ENCODE peak calls at places on chromosomes 3 and 15, in four cellular contexts. A, I, O and M are unnamed samples.

GRCh38 chr15:59828871-59829270 is 139.8 kb upstream of the BNIP2 start:
- DNase-seq in A (no peak), I (no peak), O (no peak), M (no peak)

GRCh38 chr3:16932877-16933276 is 48.1 kb downstream of the PLCL2 start:
- DNase-seq in A (peak; percentile 69), I (no peak), O (no peak), M (no peak)

GRCh38 chr3:129016366-129016724 is 15.2 kb downstream of the EFCC1 start:
- DNase-seq in A (peak; percentile 59), I (peak; percentile 45), O (no peak), M (peak; percentile 44)

GRCh38 chr15:84790676-84791075 is 26.5 kb upstream of the ALPK3 start:
- DNase-seq in A (no peak), I (no peak), O (no peak), M (no peak)

GRCh38 chr3:153190923-153191322 is 28.9 kb downstream of the RAP2B start:
- DNase-seq in A (no peak), I (no peak), O (no peak), M (no peak)

GRCh38 chr3:118181274-118181673 is 853.4 kb downstream of the IGSF11 start:
- DNase-seq in A (peak; percentile 72), I (no peak), O (no peak), M (no peak)

GRCh38 chr3:188296761-188297689 is 143.1 kb downstream of the LPP start:
- DNase-seq in A (no peak), I (peak; percentile 83), O (no peak), M (peak; percentile 58)

GRCh38 chr15:64749167-64749566 is 26.2 kb downstream of the RBPMS2 start:
- DNase-seq in A (no peak), I (no peak), O (no peak), M (peak; percentile 32)

GRCh38 chr3:50154476-50154839 is 666 bp upstream of the SEMA3F start:
- DNase-seq in A (no peak), I (peak; percentile 47), O (no peak), M (no peak)

GRCh38 chr3:153293222-153293621 is 131.2 kb downstream of the RAP2B start:
- DNase-seq in A (no peak), I (no peak), O (no peak), M (no peak)

GRCh38 chr3:32457971-32458471 is 44.6 kb downstream of the CMTM6 start:
- DNase-seq in A (no peak), I (peak; percentile 71), O (no peak), M (no peak)

GRCh38 chr15:59516655-59517461 is 78.9 kb downstream of the FAM81A start:
- DNase-seq in A (peak; percentile 58), I (no peak), O (no peak), M (no peak)

GRCh38 chr3:68972358-68972979 is 40.1 kb upstream of the TAFA4 start:
- DNase-seq in A (peak; percentile 55), I (peak; percentile 65), O (peak; percentile 70), M (peak; percentile 80)

GRCh38 chr15:68312701-68313204 is 35.2 kb downstream of the FEM1B start:
- DNase-seq in A (no peak), I (no peak), O (no peak), M (no peak)

GRCh38 chr3:124886168-124887051 is 755 bp downstream of the ITGB5 start:
- DNase-seq in A (peak; percentile 70), I (peak; percentile 40), O (peak; percentile 43), M (peak; percentile 84)

GRCh38 chr3:166127969-166128368 is 290.7 kb upstream of the BCHE start:
- DNase-seq in A (no peak), I (no peak), O (no peak), M (no peak)

GRCh38 chr3:123026551-123027291 is 842 bp downstream of the SEMA5B start:
- DNase-seq in A (no peak), I (no peak), O (peak; percentile 44), M (peak; percentile 37)

GRCh38 chr3:123027292-123028232 is at the start of gene SEMA5B:
- DNase-seq in A (peak; percentile 27), I (peak; percentile 28), O (peak; percentile 85), M (peak; percentile 70)

GRCh38 chr3:123031051-123031450 is 3.5 kb upstream of the SEMA5B start:
- DNase-seq in A (no peak), I (no peak), O (no peak), M (no peak)

GRCh38 chr3:123025642-123026521 is 1.7 kb downstream of the SEMA5B start:
- DNase-seq in A (no peak), I (no peak), O (peak; percentile 38), M (peak; percentile 53)

DNA sequence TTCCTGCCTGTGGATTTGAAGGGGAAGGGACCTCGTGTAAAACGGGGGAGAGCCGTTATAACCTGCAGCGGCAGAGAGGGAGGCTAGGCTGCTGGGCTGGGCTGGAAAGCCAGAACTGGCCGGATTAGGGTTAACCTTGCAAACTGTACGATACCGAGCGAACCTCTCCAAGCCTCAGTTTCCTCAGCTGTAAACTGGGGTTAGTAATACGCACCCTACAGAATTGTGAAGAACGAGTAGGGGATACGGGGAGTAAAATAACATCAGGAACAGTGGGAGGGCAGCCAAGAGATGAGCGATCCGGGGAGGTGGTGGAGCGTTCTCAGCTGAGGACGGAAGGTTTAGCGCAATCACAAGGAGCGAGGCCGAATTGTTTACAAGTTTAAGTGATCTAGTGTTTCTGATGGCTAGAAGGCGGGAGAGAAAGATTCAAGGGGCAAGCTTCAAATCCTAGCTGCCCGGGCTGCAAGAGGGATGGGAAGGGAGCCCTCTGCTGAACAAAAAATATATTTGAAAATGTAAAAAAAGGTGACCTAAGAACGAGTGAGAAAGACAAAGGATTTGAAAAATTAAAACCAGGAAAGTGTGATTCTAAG is 768 bp upstream of the SEMA5B start:
- DNase-seq in A (peak; percentile 69), I (peak; percentile 67), O (peak; percentile 44), M (peak; percentile 75)
- H2AFZ ChIP-seq in A (peak overlapping the region; percentile 94), I (peak overlapping the region; percentile 82), O (peak overlapping the region; percentile 88), M (peak overlapping the region; percentile 87)

DNA sequence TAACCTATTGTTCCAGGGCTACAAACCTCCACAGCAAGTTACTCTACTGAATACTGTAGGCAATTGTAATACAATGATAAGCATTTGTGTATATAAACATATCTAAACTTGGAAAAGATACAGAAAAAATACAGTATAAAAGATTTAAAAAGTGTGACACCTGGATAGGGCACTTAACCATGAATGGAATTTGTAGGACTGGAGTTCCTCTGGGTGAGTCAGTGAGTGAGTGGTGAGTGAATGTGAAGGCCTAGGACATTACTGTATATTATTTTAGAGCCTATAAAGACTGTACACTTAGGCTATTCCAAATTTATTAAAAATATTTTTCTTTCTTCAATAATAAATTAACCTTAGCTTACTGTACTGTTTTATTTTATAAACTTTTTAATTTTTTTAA is 38.4 kb upstream of the SLC25A36 start:
- DNase-seq in A (no peak), I (no peak), O (no peak), M (no peak)
- H2AFZ ChIP-seq in A (no peak overlapping the region), I (no peak overlapping the region), O (no peak overlapping the region), M (no peak overlapping the region)

GRCh38 chr3:87564438-87564837 is 288.1 kb upstream of the POU1F1 start:
- DNase-seq in A (no peak), I (no peak), O (no peak), M (no peak)
- H2AFZ ChIP-seq in A (no peak overlapping the region), I (no peak overlapping the region), O (no peak overlapping the region), M (no peak overlapping the region)

GRCh38 chr15:62416535-62416934 is 251.4 kb upstream of the C2CD4B start:
- DNase-seq in A (no peak), I (no peak), O (no peak), M (no peak)

GRCh38 chr15:62415498-62415897 is 250.4 kb upstream of the C2CD4B start:
- DNase-seq in A (no peak), I (no peak), O (no peak), M (no peak)

GRCh38 chr15:62413786-62414185 is 248.7 kb upstream of the C2CD4B start:
- DNase-seq in A (no peak), I (no peak), O (no peak), M (no peak)

GRCh38 chr15:62419206-62419605 is 254.1 kb upstream of the C2CD4B start:
- DNase-seq in A (no peak), I (no peak), O (no peak), M (no peak)

DNA sequence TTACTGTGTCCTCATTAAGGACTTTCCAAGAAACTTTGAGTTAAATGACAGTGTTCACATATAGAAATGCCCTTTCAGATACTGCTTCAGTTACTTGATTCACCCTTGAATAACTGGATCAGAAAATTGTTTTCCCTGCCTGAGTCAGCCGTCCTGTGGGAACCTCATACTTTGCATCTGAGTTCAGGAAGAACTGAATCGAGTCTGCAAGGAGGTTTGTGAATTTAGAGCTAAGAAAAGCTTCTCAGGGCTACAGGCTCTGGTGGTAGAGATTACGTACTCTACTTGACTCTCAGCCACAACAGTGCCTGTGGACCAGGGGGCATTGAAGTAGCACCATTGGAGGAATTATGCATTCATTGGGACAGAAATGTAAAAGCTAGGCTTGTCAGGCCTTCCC is 252.4 kb upstream of the C2CD4B start:
- DNase-seq in A (no peak), I (no peak), O (no peak), M (no peak)
- H2AFZ ChIP-seq in A (no peak overlapping the region), I (no peak overlapping the region), O (no peak overlapping the region), M (no peak overlapping the region)

DNA sequence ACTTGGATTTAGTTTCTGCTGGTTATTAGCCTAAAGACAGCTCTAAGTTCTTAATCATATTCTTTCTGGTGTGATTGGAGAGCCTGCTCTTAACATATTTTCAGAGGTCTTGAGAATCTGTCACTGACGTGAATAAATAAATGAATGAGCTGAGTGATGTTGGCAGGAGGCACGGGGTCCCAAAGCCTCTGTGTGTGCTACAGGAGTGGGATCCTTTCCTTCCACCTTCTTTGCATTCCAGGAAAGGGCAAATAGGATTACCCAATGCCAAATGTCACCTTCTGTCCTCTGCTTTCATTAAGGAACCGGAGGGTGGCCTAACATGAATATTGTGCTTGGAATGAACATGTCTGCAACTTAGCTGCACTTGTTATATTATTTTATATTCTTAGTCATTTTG is 53.1 kb downstream of the CD47 start:
- DNase-seq in A (no peak), I (no peak), O (no peak), M (no peak)
- H2AFZ ChIP-seq in A (no peak overlapping the region), I (no peak overlapping the region), O (no peak overlapping the region), M (no peak overlapping the region)

GRCh38 chr3:12742330-12743107 is 16.5 kb downstream of the TMEM40 start:
- DNase-seq in A (no peak), I (no peak), O (no peak), M (no peak)
- H2AFZ ChIP-seq in A (no peak overlapping the region), I (no peak overlapping the region), O (no peak overlapping the region), M (no peak overlapping the region)

GRCh38 chr3:58099850-58100249 is 91.6 kb downstream of the FLNB start:
- DNase-seq in A (no peak), I (peak; percentile 55), O (no peak), M (no peak)
- H2AFZ ChIP-seq in A (no peak overlapping the region), I (no peak overlapping the region), O (no peak overlapping the region), M (no peak overlapping the region)

GRCh38 chr15:73752817-73753214 is 335 bp downstream of the INSYN1 start:
- DNase-seq in A (no peak), I (no peak), O (no peak), M (peak; percentile 54)
- H2AFZ ChIP-seq in A (no peak overlapping the region), I (no peak overlapping the region), O (peak overlapping the region; percentile 97), M (peak overlapping the region; percentile 78)